ENCODE peak calls at places on chromosome 13, in six cellular contexts. F is IMR-90, Z is H1, A is H9, R is trophoblast cell, H is mesenchymal stem cell. S is an unnamed sample. For H3K9me3, the result is how much of the 10 kb centered on the place peaks cover.

GRCh38 chr13:111584101-111584500 is 263.7 kb downstream of the TEX29 start:
- DNase-seq in F (no peak), R (no peak), H (no peak), A (no peak), Z (no peak), S (no peak)

GRCh38 chr13:21336609-21337008 is 122.5 kb downstream of the ZDHHC20 start:
- DNase-seq in A (no peak), R (no peak), F (no peak), Z (no peak), H (no peak), S (no peak)

GRCh38 chr13:46288570-46289259 is 77.0 kb downstream of the LRRC63 start:
- DNase-seq in A (no peak), F (peak), Z (no peak), H (peak), R (peak), S (peak)

GRCh38 chr13:51221674-51222509 is at the start of gene FAM124A:
- DNase-seq in A (no peak), H (peak), F (peak), R (peak), Z (peak), S (peak)

GRCh38 chr13:40969169-40969901 is 49.8 kb downstream of the ELF1 start:
- DNase-seq in Z (no peak), H (no peak), A (no peak), F (no peak), R (peak), S (no peak)

GRCh38 chr13:31172535-31172934 is 10.8 kb upstream of the HSPH1 start:
- DNase-seq in A (no peak), R (peak), H (peak), Z (no peak), F (peak), S (no peak)

GRCh38 chr13:54980651-54981050 is 1952.0 kb downstream of the OLFM4 start:
- DNase-seq in F (no peak), H (peak), Z (no peak), A (no peak), R (no peak), S (no peak)

GRCh38 chr13:32229443-32229842 is 85.7 kb downstream of the ZAR1L start:
- DNase-seq in H (no peak), Z (no peak), F (peak), R (peak), A (no peak), S (no peak)

GRCh38 chr13:67183151-67183550 is 47.0 kb downstream of the PCDH9 start:
- DNase-seq in H (no peak), A (no peak), F (no peak), Z (no peak), R (no peak), S (no peak)

GRCh38 chr13:76293346-76293745 is 592.9 kb downstream of the KCTD12 start:
- DNase-seq in F (peak), R (peak), H (peak), A (no peak), Z (no peak), S (no peak)

GRCh38 chr13:113918580-113918979 is 54.7 kb upstream of the GAS6 start:
- DNase-seq in F (no peak), Z (peak), H (no peak), R (no peak), A (peak), S (no peak)

GRCh38 chr13:75675421-75675820 is 39.3 kb downstream of the LMO7 start:
- DNase-seq in Z (no peak), F (peak), R (peak), H (no peak), A (no peak), S (no peak)

GRCh38 chr13:111429064-111429558 is 108.7 kb downstream of the TEX29 start:
- DNase-seq in A (peak), Z (peak), F (peak), H (peak), R (peak), S (peak)

GRCh38 chr13:39876258-39876657 is 220.8 kb downstream of the COG6 start:
- DNase-seq in H (peak), R (peak), Z (no peak), F (peak), A (no peak), S (no peak)

GRCh38 chr13:32734511-32734910 is 148.3 kb downstream of the PDS5B start:
- DNase-seq in F (peak), H (no peak), A (no peak), Z (no peak), R (no peak), S (no peak)

GRCh38 chr13:95246292-95247082 is 54.8 kb downstream of the ABCC4 start:
- DNase-seq in Z (no peak), A (no peak), R (no peak), F (no peak), H (no peak), S (no peak)

GRCh38 chr13:45778897-45779296 is 72.7 kb downstream of the SIAH3 start:
- DNase-seq in H (no peak), Z (no peak), A (no peak), R (no peak), F (no peak), S (no peak)

GRCh38 chr13:48626726-48627451 is 26.8 kb upstream of the CYSLTR2 start:
- DNase-seq in A (no peak), F (no peak), H (peak), R (peak), Z (no peak), S (no peak)

GRCh38 chr13:42895781-42896180 is 96.3 kb downstream of the EPSTI1 start:
- DNase-seq in A (no peak), F (no peak), Z (no peak), R (no peak), H (no peak), S (no peak)

GRCh38 chr13:47256618-47257017 is 359.8 kb upstream of the HTR2A start:
- DNase-seq in R (no peak), H (peak), A (no peak), F (peak), Z (no peak), S (no peak)

GRCh38 chr13:113951246-113951999 is 22.5 kb downstream of the C13orf46 start:
- DNase-seq in H (peak), R (peak), F (peak), Z (peak), A (peak), S (peak)

GRCh38 chr13:51397262-51397933 is 55.4 kb downstream of the INTS6 start:
- DNase-seq in R (peak), H (peak), A (no peak), Z (no peak), F (peak), S (no peak)

GRCh38 chr13:27012482-27013197 is 159.0 kb downstream of the USP12 start:
- DNase-seq in A (peak), F (peak), R (peak), Z (peak), H (peak), S (no peak)

GRCh38 chr13:47484564-47484963 is 516.5 kb downstream of the SUCLA2 start:
- DNase-seq in F (peak), H (peak), A (no peak), Z (no peak), R (no peak), S (no peak)

GRCh38 chr13:102452831-102453230 is 51.0 kb upstream of the FGF14 start:
- DNase-seq in A (no peak), H (no peak), F (peak), Z (no peak), R (no peak), S (no peak)

GRCh38 chr13:113791761-113792160 is 32.7 kb downstream of the TMEM255B start:
- DNase-seq in Z (no peak), A (no peak), R (no peak), F (no peak), H (no peak), S (no peak)

GRCh38 chr13:96091164-96091931 is 1.4 kb downstream of the HS6ST3 start:
- DNase-seq in R (peak), Z (peak), A (peak), F (no peak), H (no peak), S (peak)

GRCh38 chr13:22454586-22454985 is 726.2 kb upstream of the SGCG start:
- DNase-seq in H (peak), Z (no peak), R (no peak), F (no peak), A (peak), S (no peak)

GRCh38 chr13:49791214-49791752 is 1.2 kb downstream of the KPNA3 start:
- DNase-seq in Z (no peak), H (peak), F (peak), R (peak), A (no peak), S (no peak)

GRCh38 chr13:41365636-41366035 is 54.6 kb downstream of the NAA16 start:
- DNase-seq in R (peak), F (peak), Z (no peak), A (no peak), H (peak), S (no peak)

GRCh38 chr13:63288576-63288975 is 1872.9 kb upstream of the PCDH20 start:
- DNase-seq in A (no peak), R (no peak), Z (no peak), F (peak), H (peak), S (no peak)

GRCh38 chr13:75829874-75830273 is 193.7 kb downstream of the LMO7 start:
- DNase-seq in R (no peak), Z (no peak), A (no peak), H (no peak), F (peak), S (no peak)

GRCh38 chr13:65921933-65922332 is 1308.2 kb downstream of the PCDH9 start:
- DNase-seq in H (no peak), A (no peak), F (no peak), R (no peak), Z (no peak), S (no peak)

GRCh38 chr13:73303858-73304257 is 245.1 kb downstream of the KLF5 start:
- DNase-seq in A (peak), F (peak), Z (no peak), R (no peak), H (no peak), S (no peak)

GRCh38 chr13:77150651-77151050 is 123.7 kb upstream of the FBXL3 start:
- DNase-seq in A (no peak), F (peak), R (no peak), Z (no peak), H (no peak), S (no peak)

GRCh38 chr13:46630419-46631183 is 77.6 kb downstream of the LRCH1 start:
- DNase-seq in Z (no peak), F (no peak), R (no peak), H (peak), A (no peak), S (no peak)

GRCh38 chr13:99979453-99980200 is 2.0 kb upstream of the ZIC2 start:
- DNase-seq in F (no peak), Z (peak), R (peak), A (peak), H (no peak), S (no peak)

GRCh38 chr13:97648881-97649224 is 214.9 kb downstream of the RAP2A start:
- DNase-seq in H (no peak), A (no peak), F (no peak), Z (no peak), R (no peak), S (no peak)

GRCh38 chr13:97653741-97654140 is 219.8 kb downstream of the RAP2A start:
- DNase-seq in F (peak), H (no peak), A (no peak), Z (no peak), R (peak), S (no peak)

DNA sequence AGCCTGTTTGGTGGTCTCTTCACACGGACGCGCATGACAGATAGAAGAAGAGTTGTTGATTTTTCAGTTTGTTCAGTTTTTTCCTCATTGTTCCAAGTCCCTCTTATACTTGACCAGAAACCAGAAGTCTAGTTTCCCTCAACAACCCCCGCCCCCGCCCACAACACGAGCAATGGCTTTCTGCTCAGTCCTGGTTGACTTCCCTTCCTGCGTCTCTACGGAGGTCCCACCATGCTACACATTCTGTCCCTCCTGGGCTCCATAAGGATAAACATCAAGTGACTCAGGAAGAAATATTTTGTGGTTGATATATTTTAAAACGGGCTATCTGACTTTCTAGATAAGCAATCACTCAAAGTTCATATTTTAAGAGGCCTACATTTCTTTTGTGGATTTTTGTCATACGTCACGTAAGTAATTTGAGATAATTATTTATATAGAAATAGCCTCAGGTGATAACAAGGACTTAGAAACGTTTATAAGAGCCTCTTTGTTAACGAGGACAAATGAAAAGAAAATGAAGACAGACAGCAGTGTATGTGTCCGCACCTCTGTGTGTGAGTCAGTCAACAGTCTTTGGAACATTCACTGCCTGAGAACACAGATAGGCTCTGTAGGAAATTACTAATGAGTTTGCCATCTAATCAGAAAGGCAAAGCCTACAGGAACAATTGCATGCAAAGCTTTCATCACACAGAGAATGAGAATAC is 214.4 kb downstream of the RAP2A start:
- DNase-seq in H (peak), A (no peak), F (no peak), Z (no peak), R (peak), S (no peak)
- H2AK5ac ChIP-seq in H (no peak), A (no peak), F (no peak), Z (no peak), R (peak), S (no peak)

GRCh38 chr13:20285530-20285929 is 53.4 kb upstream of the GJB6 start:
- DNase-seq in R (no peak), A (no peak), H (no peak), Z (no peak), F (no peak), S (no peak)
- H3K9me3 ChIP-seq in R (under half), A (under half), H (under half), Z (under half), F (under half), S (under half)

GRCh38 chr13:78657699-78658629 is 991 bp downstream of the OBI1 start:
- DNase-seq in F (peak), H (peak), Z (no peak), R (peak), A (peak), S (peak)
- H2AK5ac ChIP-seq in F (no peak), H (no peak), Z (peak), R (no peak), A (no peak), S (no peak)

GRCh38 chr13:97435794-97436193 is 1.8 kb downstream of the RAP2A start:
- DNase-seq in Z (no peak), F (no peak), R (no peak), A (no peak), H (no peak), S (no peak)
- H3K9me3 ChIP-seq in Z (under half), F (under half), R (under half), A (under half), H (under half), S (under half)

DNA sequence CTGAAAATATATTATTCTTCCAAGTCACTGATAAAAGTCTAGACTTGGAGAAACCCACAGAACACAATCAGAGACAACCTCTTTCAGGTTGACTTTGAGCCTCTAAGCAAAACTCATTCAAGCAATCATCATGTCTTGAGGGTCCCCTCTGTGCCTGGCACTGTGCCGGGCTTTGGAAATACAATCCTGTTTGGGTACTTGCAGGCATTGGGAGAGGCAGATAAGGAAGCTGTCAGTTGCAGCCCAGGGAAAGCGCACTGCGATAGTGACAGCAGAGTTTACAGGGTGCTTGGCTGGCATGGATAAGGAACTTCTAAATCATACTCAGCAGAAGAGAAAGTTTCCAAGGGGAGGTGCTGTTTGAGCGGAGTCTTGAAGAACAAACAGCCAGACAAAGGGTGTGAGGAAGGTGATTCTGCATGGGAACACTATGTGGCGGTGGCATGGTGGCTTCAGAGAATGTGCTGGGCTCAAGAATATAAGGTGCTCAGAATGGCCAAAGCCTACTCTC is 9.1 kb downstream of the SERP2 start:
- DNase-seq in H (no peak), A (no peak), Z (no peak), R (no peak), F (no peak), S (no peak)
- H2AK5ac ChIP-seq in H (no peak), A (no peak), Z (no peak), R (no peak), F (no peak), S (no peak)

GRCh38 chr13:24253520-24254150 is 55.7 kb upstream of the C1QTNF9 start:
- DNase-seq in A (no peak), R (no peak), F (no peak), H (no peak), Z (no peak), S (no peak)

GRCh38 chr13:24254151-24254810 is 55.1 kb upstream of the C1QTNF9 start:
- DNase-seq in Z (no peak), A (no peak), F (no peak), R (peak), H (peak), S (no peak)

GRCh38 chr13:24249586-24249985 is 59.8 kb upstream of the C1QTNF9 start:
- DNase-seq in F (no peak), A (no peak), Z (no peak), H (no peak), R (no peak), S (no peak)

GRCh38 chr13:24251525-24251924 is 57.9 kb upstream of the C1QTNF9 start:
- DNase-seq in A (no peak), R (no peak), Z (no peak), H (no peak), F (no peak), S (no peak)

GRCh38 chr13:24252136-24252535 is 57.2 kb upstream of the C1QTNF9 start:
- DNase-seq in H (no peak), R (no peak), F (no peak), Z (no peak), A (no peak), S (no peak)
- H3K9me3 ChIP-seq in H (under half), R (under half), F (under half), Z (under half), A (under half), S (under half)

S was measured in neuronal stem cell.